ENCODE peak calls at places on chromosome 13, in seven cellular contexts. One of them, this sample, is unnamed.

GRCh38 chr13:59409651-59410200 is 754.0 kb downstream of the DIAPH3 start:
- DNase-seq in heart left ventricle: no peak
- DNase-seq in mucosa of descending colon: no peak
- DNase-seq in GM23338: peak
- DNase-seq in tibial nerve: no peak
- DNase-seq in A549: no peak
- DNase-seq in GM12865: no peak
- DNase-seq in this sample: no peak

GRCh38 chr13:108855737-108856387 is 226.5 kb downstream of the MYO16 start:
- DNase-seq in heart left ventricle: no peak
- DNase-seq in mucosa of descending colon: no peak
- DNase-seq in GM23338: peak
- DNase-seq in tibial nerve: no peak
- DNase-seq in A549: no peak
- DNase-seq in GM12865: peak
- DNase-seq in this sample: no peak

GRCh38 chr13:109973279-109973678 is 186.9 kb upstream of the IRS2 start:
- DNase-seq in heart left ventricle: no peak
- DNase-seq in mucosa of descending colon: no peak
- DNase-seq in GM23338: no peak
- DNase-seq in tibial nerve: no peak
- DNase-seq in A549: no peak
- DNase-seq in GM12865: no peak
- DNase-seq in this sample: no peak

GRCh38 chr13:83215627-83216026 is 666.6 kb downstream of the SLITRK1 start:
- DNase-seq in heart left ventricle: no peak
- DNase-seq in mucosa of descending colon: no peak
- DNase-seq in GM23338: no peak
- DNase-seq in tibial nerve: no peak
- DNase-seq in A549: no peak
- DNase-seq in GM12865: no peak
- DNase-seq in this sample: peak

GRCh38 chr13:77698211-77699058 is 948 bp downstream of the SLAIN1 start:
- DNase-seq in heart left ventricle: peak
- DNase-seq in mucosa of descending colon: peak
- DNase-seq in GM23338: peak
- DNase-seq in tibial nerve: peak
- DNase-seq in A549: no peak
- DNase-seq in GM12865: peak
- DNase-seq in this sample: no peak

GRCh38 chr13:98853791-98854191 is 101.3 kb upstream of the SLC15A1 start:
- DNase-seq in heart left ventricle: no peak
- DNase-seq in mucosa of descending colon: no peak
- DNase-seq in GM23338: no peak
- DNase-seq in tibial nerve: no peak
- DNase-seq in A549: no peak
- DNase-seq in GM12865: peak
- DNase-seq in this sample: no peak

GRCh38 chr13:20608438-20609020 is 41.6 kb downstream of the IFT88 start:
- DNase-seq in heart left ventricle: no peak
- DNase-seq in mucosa of descending colon: no peak
- DNase-seq in GM23338: no peak
- DNase-seq in tibial nerve: no peak
- DNase-seq in A549: no peak
- DNase-seq in GM12865: no peak
- DNase-seq in this sample: no peak

GRCh38 chr13:28046981-28047380 is 53.4 kb downstream of the FLT3 start:
- DNase-seq in heart left ventricle: no peak
- DNase-seq in mucosa of descending colon: no peak
- DNase-seq in GM23338: no peak
- DNase-seq in tibial nerve: no peak
- DNase-seq in A549: no peak
- DNase-seq in GM12865: no peak
- DNase-seq in this sample: no peak

GRCh38 chr13:100666124-100666523 is 8.5 kb downstream of the TMTC4 start:
- DNase-seq in heart left ventricle: no peak
- DNase-seq in mucosa of descending colon: no peak
- DNase-seq in GM23338: no peak
- DNase-seq in tibial nerve: no peak
- DNase-seq in A549: no peak
- DNase-seq in GM12865: no peak
- DNase-seq in this sample: peak

GRCh38 chr13:106187501-106187900 is 348.0 kb downstream of the EFNB2 start:
- DNase-seq in heart left ventricle: no peak
- DNase-seq in mucosa of descending colon: no peak
- DNase-seq in GM23338: no peak
- DNase-seq in tibial nerve: no peak
- DNase-seq in A549: no peak
- DNase-seq in GM12865: no peak
- DNase-seq in this sample: no peak

GRCh38 chr13:36815069-36815468 is 4.0 kb upstream of the RFXAP start:
- DNase-seq in heart left ventricle: no peak
- DNase-seq in mucosa of descending colon: no peak
- DNase-seq in GM23338: peak
- DNase-seq in tibial nerve: no peak
- DNase-seq in A549: no peak
- DNase-seq in GM12865: peak
- DNase-seq in this sample: no peak

GRCh38 chr13:86856996-86857395 is 814.2 kb upstream of the SLITRK5 start:
- DNase-seq in heart left ventricle: no peak
- DNase-seq in mucosa of descending colon: no peak
- DNase-seq in GM23338: peak
- DNase-seq in tibial nerve: no peak
- DNase-seq in A549: no peak
- DNase-seq in GM12865: no peak
- DNase-seq in this sample: no peak

GRCh38 chr13:51834581-51835158 is 10.3 kb downstream of the TMEM272 start:
- DNase-seq in heart left ventricle: no peak
- DNase-seq in mucosa of descending colon: no peak
- DNase-seq in GM23338: no peak
- DNase-seq in tibial nerve: no peak
- DNase-seq in A549: no peak
- DNase-seq in GM12865: no peak
- DNase-seq in this sample: no peak

DNA sequence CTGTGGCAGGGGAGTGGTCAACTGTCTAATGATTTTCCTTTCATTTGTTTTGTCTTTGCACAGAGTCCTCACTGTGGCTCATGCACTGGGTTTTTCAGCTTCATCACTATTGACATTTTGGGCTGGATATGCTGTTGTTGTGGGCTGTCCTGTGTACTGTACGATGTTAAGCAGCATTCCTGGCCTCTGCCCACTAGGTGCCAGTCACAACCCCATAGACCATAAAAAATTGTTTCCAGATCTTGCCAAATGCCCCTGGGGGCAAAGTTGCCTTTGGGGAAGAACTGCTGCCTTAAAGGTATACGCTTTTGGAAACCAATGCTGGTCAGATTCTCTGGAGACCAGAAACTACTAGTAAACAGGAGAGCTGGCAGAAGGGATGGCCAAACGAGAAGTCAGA is 310.4 kb downstream of the SPRY2 start:
- DNase-seq in heart left ventricle: no peak
- DNase-seq in mucosa of descending colon: peak
- DNase-seq in GM23338: peak
- DNase-seq in tibial nerve: no peak
- DNase-seq in A549: no peak
- DNase-seq in GM12865: peak
- DNase-seq in this sample: peak
- TF ChIP-seq CTCF in heart left ventricle: peak
- TF ChIP-seq CTCF in mucosa of descending colon: no peak
- TF ChIP-seq CTCF in GM23338: peak
- TF ChIP-seq CTCF in tibial nerve: peak
- TF ChIP-seq CTCF in A549: peak
- TF ChIP-seq CTCF in GM12865: no peak
- TF ChIP-seq CTCF in this sample: peak

GRCh38 chr13:75195479-75196111 is 286.4 kb downstream of the TBC1D4 start:
- DNase-seq in heart left ventricle: no peak
- DNase-seq in mucosa of descending colon: no peak
- DNase-seq in GM23338: peak
- DNase-seq in tibial nerve: no peak
- DNase-seq in A549: no peak
- DNase-seq in GM12865: no peak
- DNase-seq in this sample: no peak

GRCh38 chr13:75197803-75198202 is 284.2 kb downstream of the TBC1D4 start:
- DNase-seq in heart left ventricle: no peak
- DNase-seq in mucosa of descending colon: no peak
- DNase-seq in GM23338: no peak
- DNase-seq in tibial nerve: no peak
- DNase-seq in A549: no peak
- DNase-seq in GM12865: no peak
- DNase-seq in this sample: no peak

GRCh38 chr13:75194717-75195116 is 287.3 kb downstream of the TBC1D4 start:
- DNase-seq in heart left ventricle: no peak
- DNase-seq in mucosa of descending colon: no peak
- DNase-seq in GM23338: no peak
- DNase-seq in tibial nerve: no peak
- DNase-seq in A549: no peak
- DNase-seq in GM12865: no peak
- DNase-seq in this sample: no peak

DNA sequence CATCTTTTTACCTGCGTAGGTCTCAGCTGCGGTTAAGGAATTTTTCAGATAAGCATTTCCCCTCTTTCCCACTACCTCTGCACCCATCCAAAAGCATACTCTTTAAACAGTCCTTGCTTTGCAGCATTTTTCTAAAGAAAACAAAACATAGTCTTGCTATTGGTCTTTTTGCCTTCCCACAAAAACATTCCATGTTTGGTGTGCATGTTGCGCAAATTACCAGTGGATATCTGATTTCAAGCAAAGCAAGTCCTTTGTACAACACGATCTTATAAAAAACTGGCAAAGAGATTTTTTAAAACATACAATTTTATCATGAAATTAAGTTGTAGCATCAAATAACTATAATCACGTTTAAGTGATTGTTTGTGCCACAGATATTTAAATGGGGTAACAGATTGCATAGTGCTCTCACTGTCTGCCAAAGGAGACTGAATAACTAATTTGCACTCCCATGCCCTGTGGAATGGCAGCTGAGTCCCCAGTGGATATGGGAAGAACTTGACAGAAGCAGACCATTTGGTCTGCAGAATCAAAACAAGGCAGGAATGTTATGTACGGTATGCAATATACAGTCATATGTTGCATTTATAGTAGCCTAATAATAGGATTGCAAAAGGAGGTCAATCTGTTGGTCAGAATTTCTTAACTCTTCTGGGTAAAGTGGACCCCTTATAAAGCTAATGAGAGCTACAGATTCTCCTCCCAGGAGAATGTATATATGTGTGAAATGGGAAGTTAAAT is 285.7 kb downstream of the TBC1D4 start:
- DNase-seq in heart left ventricle: no peak
- DNase-seq in mucosa of descending colon: no peak
- DNase-seq in GM23338: no peak
- DNase-seq in tibial nerve: no peak
- DNase-seq in A549: no peak
- DNase-seq in GM12865: no peak
- DNase-seq in this sample: no peak
- H3K4me3 ChIP-seq in heart left ventricle: no peak
- H3K4me3 ChIP-seq in mucosa of descending colon: no peak
- H3K4me3 ChIP-seq in GM23338: no peak
- H3K4me3 ChIP-seq in tibial nerve: no peak
- H3K4me3 ChIP-seq in A549: no peak
- H3K4me3 ChIP-seq in GM12865: no peak
- H3K4me3 ChIP-seq in this sample: no peak

DNA sequence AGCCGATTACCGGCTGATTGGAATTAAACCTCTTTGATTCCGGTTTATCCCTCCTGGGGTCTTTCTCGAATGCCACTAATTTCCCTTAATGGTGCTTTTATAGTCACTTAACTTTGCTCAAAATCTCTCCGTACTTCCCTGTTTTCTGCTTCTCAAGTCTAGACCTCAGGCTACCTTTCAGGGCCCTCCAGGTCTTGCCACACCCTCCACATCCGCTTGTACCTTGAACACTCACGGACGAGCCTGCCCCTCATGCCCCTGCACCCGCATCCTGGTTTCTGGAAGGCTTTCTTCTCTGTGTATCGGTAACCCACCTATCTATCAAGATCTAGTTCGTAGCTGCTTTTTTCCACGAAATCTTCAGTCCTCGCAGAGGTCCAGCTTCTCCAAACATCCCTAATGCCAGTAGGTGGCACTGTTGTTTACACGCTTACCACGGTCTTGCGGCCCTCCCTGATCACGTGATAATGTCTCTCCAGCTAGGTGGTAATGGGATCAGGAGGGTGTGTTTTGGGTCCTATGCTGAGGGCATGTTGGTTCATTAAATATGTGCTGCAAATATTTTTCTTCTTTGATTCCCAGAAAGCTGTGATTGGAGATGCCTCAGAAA is 13.8 kb downstream of the ATP12A start:
- DNase-seq in heart left ventricle: no peak
- DNase-seq in mucosa of descending colon: no peak
- DNase-seq in GM23338: peak
- DNase-seq in tibial nerve: peak
- DNase-seq in A549: peak
- DNase-seq in GM12865: peak
- DNase-seq in this sample: no peak
- TF ChIP-seq CTCF in heart left ventricle: peak
- TF ChIP-seq CTCF in mucosa of descending colon: peak
- TF ChIP-seq CTCF in GM23338: peak
- TF ChIP-seq CTCF in tibial nerve: peak
- TF ChIP-seq CTCF in A549: peak
- TF ChIP-seq CTCF in GM12865: peak
- TF ChIP-seq CTCF in this sample: peak

GRCh38 chr13:97240789-97241734 is 18.9 kb downstream of the MBNL2 start:
- DNase-seq in heart left ventricle: no peak
- DNase-seq in mucosa of descending colon: no peak
- DNase-seq in GM23338: no peak
- DNase-seq in tibial nerve: no peak
- DNase-seq in A549: no peak
- DNase-seq in GM12865: no peak
- DNase-seq in this sample: no peak
- H3K4me3 ChIP-seq in heart left ventricle: no peak
- H3K4me3 ChIP-seq in mucosa of descending colon: no peak
- H3K4me3 ChIP-seq in GM23338: no peak
- H3K4me3 ChIP-seq in tibial nerve: no peak
- H3K4me3 ChIP-seq in A549: no peak
- H3K4me3 ChIP-seq in GM12865: no peak
- H3K4me3 ChIP-seq in this sample: no peak

GRCh38 chr13:30863231-30863630 is 42.8 kb upstream of the MEDAG start:
- DNase-seq in heart left ventricle: no peak
- DNase-seq in mucosa of descending colon: no peak
- DNase-seq in GM23338: peak
- DNase-seq in tibial nerve: no peak
- DNase-seq in A549: no peak
- DNase-seq in GM12865: no peak
- DNase-seq in this sample: no peak

GRCh38 chr13:30859326-30859725 is 46.7 kb upstream of the MEDAG start:
- DNase-seq in heart left ventricle: no peak
- DNase-seq in mucosa of descending colon: no peak
- DNase-seq in GM23338: no peak
- DNase-seq in tibial nerve: no peak
- DNase-seq in A549: no peak
- DNase-seq in GM12865: no peak
- DNase-seq in this sample: no peak

GRCh38 chr13:30862707-30863106 is 43.4 kb upstream of the MEDAG start:
- DNase-seq in heart left ventricle: peak
- DNase-seq in mucosa of descending colon: peak
- DNase-seq in GM23338: peak
- DNase-seq in tibial nerve: no peak
- DNase-seq in A549: no peak
- DNase-seq in GM12865: no peak
- DNase-seq in this sample: no peak

GRCh38 chr13:30861836-30862467 is 44.1 kb upstream of the MEDAG start:
- DNase-seq in heart left ventricle: no peak
- DNase-seq in mucosa of descending colon: no peak
- DNase-seq in GM23338: no peak
- DNase-seq in tibial nerve: no peak
- DNase-seq in A549: no peak
- DNase-seq in GM12865: no peak
- DNase-seq in this sample: no peak

GRCh38 chr13:30861163-30861562 is 44.9 kb upstream of the MEDAG start:
- DNase-seq in heart left ventricle: no peak
- DNase-seq in mucosa of descending colon: no peak
- DNase-seq in GM23338: no peak
- DNase-seq in tibial nerve: no peak
- DNase-seq in A549: no peak
- DNase-seq in GM12865: no peak
- DNase-seq in this sample: no peak
- TF ChIP-seq CTCF in heart left ventricle: no peak
- TF ChIP-seq CTCF in mucosa of descending colon: no peak
- TF ChIP-seq CTCF in GM23338: no peak
- TF ChIP-seq CTCF in tibial nerve: no peak
- TF ChIP-seq CTCF in A549: no peak
- TF ChIP-seq CTCF in GM12865: no peak
- TF ChIP-seq CTCF in this sample: no peak

This sample was measured in HFF-Myc.